ENCODE peak calls at places on chromosomes 7 and 10, in five cellular contexts. R is HepG2, G is upper lobe of left lung, J is sigmoid colon, V is GM12892. Z is an unnamed sample.

GRCh38 chr10:79268100-79268670 is 79.1 kb upstream of the PPIF start:
- DNase-seq in R (no peak), J (no peak), V (no peak), G (no peak), Z (no peak)

GRCh38 chr7:140541513-140542192 is 62.3 kb upstream of the MKRN1 start:
- DNase-seq in R (peak; percentile 70), J (peak; percentile 91), G (no peak), V (no peak), Z (peak; percentile 53)

GRCh38 chr7:24576171-24577052 is 3.2 kb downstream of the PALS2 start:
- DNase-seq in R (peak; percentile 56), J (no peak), G (no peak), V (no peak), Z (no peak)

GRCh38 chr7:154650275-154650674 is 352.6 kb downstream of the PAXIP1 start:
- DNase-seq in G (no peak), J (no peak), V (no peak), R (no peak), Z (no peak)

GRCh38 chr7:42886129-42886528 is 25.7 kb downstream of the C7orf25 start:
- DNase-seq in R (no peak), J (no peak), G (no peak), V (no peak), Z (no peak)

GRCh38 chr7:105268056-105268455 is 120.7 kb downstream of the SRPK2 start:
- DNase-seq in V (no peak), J (no peak), R (no peak), G (no peak), Z (no peak)

GRCh38 chr10:108523016-108523415 is 1358.5 kb upstream of the SORCS1 start:
- DNase-seq in V (no peak), J (no peak), R (no peak), G (no peak), Z (no peak)

GRCh38 chr10:77160679-77161078 is 476.9 kb downstream of the KCNMA1 start:
- DNase-seq in V (no peak), R (no peak), J (no peak), G (no peak), Z (no peak)

DNA sequence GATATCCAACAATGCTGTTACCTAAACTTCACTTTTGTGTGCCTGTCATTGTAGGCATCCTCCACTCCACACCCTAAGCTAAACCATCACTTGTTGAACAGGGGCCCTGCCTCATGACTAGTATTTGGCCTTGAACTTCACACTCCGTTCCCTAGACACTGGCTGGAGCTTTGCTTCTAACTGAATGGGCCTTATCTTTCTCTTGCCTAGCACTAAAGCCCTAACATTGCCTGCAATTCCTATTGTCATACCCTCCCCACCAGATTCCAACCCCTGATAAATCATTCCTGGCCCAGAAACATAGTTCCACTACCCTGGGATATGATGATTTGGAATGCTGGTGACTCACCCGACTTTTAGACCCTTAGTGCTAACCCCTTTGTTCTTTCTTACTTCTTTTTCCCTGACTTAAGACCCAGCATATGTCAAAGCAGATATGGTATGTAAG is 24.2 kb upstream of the ITGB8 start:
- DNase-seq in R (peak; percentile 62), V (no peak), J (no peak), G (no peak), Z (no peak)
- TF ChIP-seq POLR2AphosphoS5 in R (no peak), V (no peak), J (no peak), G (no peak), Z (no peak)

DNA sequence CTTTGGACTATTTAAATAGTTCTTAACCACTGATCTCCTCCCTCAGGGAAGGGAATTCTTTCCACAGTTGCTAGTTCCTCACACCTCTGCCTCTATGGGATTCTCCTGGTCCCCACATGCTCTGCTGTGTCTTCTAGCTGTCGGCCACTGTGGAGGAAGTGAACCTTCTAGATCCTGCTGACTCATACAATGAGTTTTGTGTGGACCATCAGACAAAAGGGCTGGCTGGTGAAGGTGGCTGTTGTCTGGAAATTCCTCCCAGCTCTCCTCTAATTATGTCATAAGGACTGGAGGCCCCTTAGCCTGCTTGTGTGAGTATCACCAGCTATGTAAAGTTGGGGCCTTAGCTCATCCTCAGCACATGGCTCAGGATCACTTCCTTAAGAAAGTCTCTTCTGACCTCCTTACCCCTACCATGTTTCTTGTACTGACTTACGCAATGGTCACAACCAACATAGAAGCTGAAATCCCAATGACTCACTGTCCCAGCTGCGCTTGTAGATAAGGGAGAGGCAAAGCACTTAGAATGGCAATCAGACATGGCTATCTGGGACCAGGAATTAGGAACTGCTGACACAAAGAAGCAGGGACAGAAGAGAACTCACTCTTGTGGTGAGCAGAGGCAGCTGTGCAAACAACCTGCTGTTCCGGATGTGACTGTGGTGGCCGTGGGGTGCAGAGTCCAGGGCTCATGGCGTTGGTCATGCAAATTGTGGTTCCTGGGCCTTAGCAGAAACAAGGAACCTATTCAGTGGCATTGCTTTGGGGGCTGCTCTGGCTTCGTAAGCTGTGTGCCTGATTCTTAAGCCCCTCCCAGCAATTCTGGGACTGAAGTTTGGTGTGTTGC is 2.5 kb upstream of the MACC1 start:
- DNase-seq in J (peak; percentile 80), V (no peak), G (peak; percentile 80), R (peak; percentile 99), Z (peak; percentile 92)
- TF ChIP-seq POLR2AphosphoS5 in J (no peak), V (peak; percentile 90), G (peak; percentile 94), R (no peak), Z (no peak)

GRCh38 chr10:95756796-95757657 is 1.1 kb downstream of the ENTPD1 start:
- DNase-seq in J (no peak), G (no peak), V (no peak), R (no peak), Z (no peak)

GRCh38 chr10:95756061-95756751 is at the start of gene ENTPD1:
- DNase-seq in R (no peak), V (no peak), J (no peak), G (peak; percentile 25), Z (no peak)

GRCh38 chr10:95759233-95759826 is 3.4 kb downstream of the ENTPD1 start:
- DNase-seq in V (no peak), R (no peak), G (no peak), J (no peak), Z (no peak)

GRCh38 chr10:95758351-95759025 is 2.5 kb downstream of the ENTPD1 start:
- DNase-seq in J (no peak), R (no peak), G (no peak), V (no peak), Z (no peak)

DNA sequence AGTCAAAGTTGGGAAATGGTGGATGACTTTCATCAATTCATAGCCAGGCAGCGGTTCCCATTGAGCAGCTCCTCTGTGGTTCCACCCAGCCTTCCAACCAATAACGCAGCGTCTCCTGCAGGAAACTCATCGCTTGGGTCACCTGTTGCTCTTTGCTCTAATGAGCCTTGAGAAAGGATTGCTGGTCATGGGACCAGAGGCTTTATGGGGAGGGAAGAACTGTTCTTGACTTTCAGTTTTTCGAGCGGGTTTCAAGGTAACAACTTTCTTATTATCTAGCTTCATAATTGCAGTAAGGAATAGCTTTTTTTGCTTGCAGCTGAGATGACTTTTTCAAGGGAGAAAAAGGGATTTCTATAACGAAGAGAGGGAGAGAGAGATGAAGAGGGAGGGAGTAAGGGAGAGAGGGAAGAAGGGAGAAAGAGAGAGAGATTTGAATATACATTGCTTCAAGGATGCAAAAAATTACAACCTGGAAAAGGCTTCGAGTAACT is 405 bp upstream of the ENTPD1 start:
- DNase-seq in V (no peak), G (peak; percentile 77), J (peak; percentile 78), R (peak; percentile 6), Z (peak; percentile 84)
- TF ChIP-seq POLR2AphosphoS5 in V (peak; percentile 45), G (peak; percentile 59), J (peak; percentile 48), R (no peak), Z (peak; percentile 75)

GRCh38 chr10:72976886-72977285 is 22.3 kb upstream of the PLA2G12B start:
- DNase-seq in J (no peak), R (no peak), V (no peak), G (no peak), Z (no peak)

GRCh38 chr10:72979709-72980108 is 25.1 kb upstream of the PLA2G12B start:
- DNase-seq in J (no peak), R (no peak), G (no peak), V (no peak), Z (no peak)

GRCh38 chr10:72980348-72980747 is 25.7 kb upstream of the PLA2G12B start:
- DNase-seq in G (no peak), V (no peak), R (no peak), J (no peak), Z (no peak)

GRCh38 chr10:72981028-72981881 is 26.6 kb upstream of the PLA2G12B start:
- DNase-seq in G (no peak), J (no peak), V (no peak), R (no peak), Z (no peak)

GRCh38 chr10:72981882-72982529 is 27.4 kb upstream of the PLA2G12B start:
- DNase-seq in R (no peak), J (no peak), G (no peak), V (no peak), Z (no peak)
- TF ChIP-seq POLR2AphosphoS5 in R (no peak), J (no peak), G (no peak), V (no peak), Z (no peak)

DNA sequence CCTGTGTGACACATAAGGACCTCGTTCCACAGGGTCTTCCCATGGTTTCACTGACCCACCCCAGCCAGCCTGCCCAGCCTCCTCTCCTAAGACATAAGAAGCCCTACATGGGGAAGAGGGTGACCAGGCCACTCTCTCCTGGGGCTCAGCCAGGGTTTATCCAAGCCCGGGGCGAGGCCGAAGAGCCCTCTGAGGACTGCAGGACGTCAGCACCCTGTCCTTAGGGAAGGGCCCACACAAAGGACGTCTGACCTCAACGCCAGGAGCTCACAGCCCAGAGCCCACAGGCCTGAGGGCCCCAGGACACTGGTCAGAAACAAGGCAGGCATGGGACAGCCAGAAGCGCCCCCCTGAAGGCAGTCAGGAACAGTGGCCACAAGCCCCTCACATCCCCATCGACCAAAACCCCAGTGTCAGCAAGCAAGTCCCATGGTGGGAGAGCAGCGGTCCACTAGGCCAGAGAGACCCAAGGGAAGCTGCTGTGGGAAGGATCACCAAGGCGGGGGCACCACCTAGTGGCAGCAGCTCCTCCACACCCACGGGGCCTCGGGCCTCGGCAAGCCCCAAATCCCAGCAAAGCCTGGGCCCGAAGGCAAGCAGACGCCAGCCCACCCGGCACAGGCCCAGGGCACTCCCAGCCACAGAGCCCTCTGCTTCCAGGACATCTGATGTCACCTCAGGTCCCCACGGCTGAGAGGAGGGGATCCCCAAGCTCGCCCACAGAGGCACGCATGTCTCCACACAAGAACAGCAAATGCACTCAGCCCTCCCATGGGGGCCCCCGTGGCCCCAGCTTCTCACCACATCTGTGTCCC is 23.4 kb downstream of the MAD1L1 start:
- DNase-seq in J (peak; percentile 86), V (peak; percentile 80), R (peak; percentile 30), G (peak; percentile 66), Z (peak; percentile 87)
- TF ChIP-seq POLR2AphosphoS5 in J (no peak), V (peak; percentile 25), R (no peak), G (no peak), Z (peak; percentile 39)

DNA sequence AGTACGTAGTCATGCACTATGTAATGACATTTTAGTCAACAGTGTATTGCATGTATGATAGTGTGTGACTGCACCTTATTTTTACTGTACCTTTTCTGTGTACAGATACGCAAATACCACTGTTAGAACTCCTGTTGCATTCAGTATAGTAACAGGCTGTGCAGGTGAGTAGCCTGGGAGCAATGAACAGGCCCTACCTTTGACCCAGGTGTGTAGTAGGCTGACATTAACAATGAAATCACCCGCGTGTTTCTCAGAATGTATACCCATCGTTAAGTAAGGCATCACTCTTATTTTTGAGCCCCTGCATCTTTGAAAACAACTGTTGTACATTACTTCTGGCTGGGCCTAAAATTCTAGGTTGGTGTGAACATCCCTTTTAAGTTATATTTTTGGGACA is 41.6 kb downstream of the DAGLB start:
- DNase-seq in R (no peak), G (no peak), V (no peak), J (no peak), Z (no peak)
- TF ChIP-seq POLR2AphosphoS5 in R (no peak), G (no peak), V (no peak), J (no peak), Z (no peak)

Z was measured in spleen.